ENCODE peak calls at places on chromosomes 16 and 17, in ten cellular contexts. Y is mesendoderm; M is naive thymus-derived CD4-positive, alpha-beta T cell; W is stimulated activated CD4-positive, alpha-beta T cell treated with anti-CD3 and anti-CD28 coated beads, Interleukin-1b, Interleukin-23, amount 100 ng/mL, for 1 hour; N is activated CD4-positive, alpha-beta T cell treated with anti-CD3 and anti-CD28 coated beads, Interleukin-2, amount 50 U/mL, for 48 hours; F is posterior vena cava; G is fibroblast of the conjunctiva; K is activated effector memory CD4-positive, alpha-beta T cell treated with anti-CD3 and anti-CD28 coated beads, Interleukin-2, amount 50 U/mL, for 16 hours; L is NCI-H748 treated with DMSO at 0.1 percent for 48 hours; V is endothelial cell. I is an unnamed sample.

GRCh38 chr17:41354538-41354937 is 3.9 kb upstream of the KRT33A start:
- DNase-seq in G (no peak), K (no peak), N (no peak), L (no peak), V (no peak), W (no peak), F (no peak), Y (no peak), M (no peak), I (no peak)

GRCh38 chr16:62967606-62968005 is 931.4 kb upstream of the CDH8 start:
- DNase-seq in F (no peak), L (peak; percentile 9), V (no peak), N (no peak), M (no peak), W (no peak), G (no peak), Y (no peak), K (no peak), I (no peak)

GRCh38 chr17:34723875-34724274 is 144.5 kb downstream of the TMEM132E start:
- DNase-seq in F (no peak), W (no peak), G (no peak), Y (no peak), L (no peak), N (no peak), V (no peak), M (no peak), K (no peak), I (no peak)

GRCh38 chr17:62899349-62899748 is 66.7 kb upstream of the TANC2 start:
- DNase-seq in Y (no peak), G (no peak), L (no peak), W (no peak), V (no peak), M (no peak), F (no peak), N (no peak), K (no peak), I (no peak)

GRCh38 chr17:66177048-66177447 is 14.9 kb downstream of the CEP112 start:
- DNase-seq in F (no peak), G (no peak), L (peak; percentile 82), K (no peak), W (no peak), Y (no peak), M (no peak), N (no peak), V (no peak), I (no peak)

GRCh38 chr17:19238167-19238505 is 970 bp downstream of the EPN2 start:
- DNase-seq in V (peak; percentile 31), W (no peak), M (peak; percentile 5), Y (peak; percentile 60), K (no peak), G (no peak), L (peak; percentile 21), F (peak; percentile 80), N (peak; percentile 14), I (no peak)

GRCh38 chr17:3660311-3660891 is 8.0 kb downstream of the TAX1BP3 start:
- DNase-seq in L (no peak), F (peak; percentile 79), Y (no peak), N (no peak), V (no peak), G (no peak), M (no peak), K (no peak), W (no peak), I (no peak)

GRCh38 chr17:64638552-64639198 is 23.4 kb downstream of the SMURF2 start:
- DNase-seq in V (no peak), F (no peak), L (no peak), K (no peak), G (no peak), W (no peak), Y (no peak), N (no peak), M (no peak), I (no peak)

GRCh38 chr16:46651305-46651704 is 30.1 kb upstream of the SHCBP1 start:
- DNase-seq in G (no peak), K (no peak), N (no peak), M (no peak), W (no peak), F (no peak), L (no peak), V (no peak), Y (no peak), I (no peak)

GRCh38 chr17:42221886-42222745 is 27.8 kb upstream of the GHDC start:
- DNase-seq in K (peak; percentile 81), V (peak; percentile 64), N (peak; percentile 57), Y (peak; percentile 73), M (peak; percentile 76), W (peak; percentile 37), G (peak; percentile 49), L (peak; percentile 24), F (no peak), I (peak; percentile 48)

GRCh38 chr17:42406602-42407288 is 16.3 kb downstream of the CAVIN1 start:
- DNase-seq in L (no peak), M (no peak), K (no peak), N (no peak), W (no peak), Y (no peak), G (no peak), F (peak; percentile 69), V (no peak), I (no peak)

GRCh38 chr17:65027305-65027704 is 29.2 kb downstream of the GNA13 start:
- DNase-seq in F (no peak), Y (peak; percentile 81), N (peak; percentile 64), G (peak; percentile 18), W (no peak), V (peak; percentile 33), K (peak; percentile 83), M (no peak), L (no peak), I (no peak)

GRCh38 chr16:19804538-19805323 is 79.9 kb downstream of the GPRC5B start:
- DNase-seq in W (no peak), F (peak; percentile 90), L (peak; percentile 85), K (peak; percentile 70), Y (peak; percentile 84), N (peak; percentile 18), M (peak; percentile 43), V (peak; percentile 81), G (no peak), I (peak; percentile 76)